ENCODE peak calls at places on chromosomes 1 and 21, in ten cellular contexts. C is psoas muscle, K is HL-60, M is colonic mucosa, V is small intestine, H is kidney epithelial cell, T is left ventricle myocardium inferior, B is thoracic aorta, P is pancreas, U is heart left ventricle. Z is an unnamed sample. For H3K27me3, the result is how much of the 10 kb centered on the place peaks cover.

GRCh38 chr1:83996621-83997020 is 2.3 kb downstream of the TTLL7 start:
- DNase-seq in C (no peak), K (no peak), M (no peak), V (no peak), H (no peak), T (no peak), B (no peak), P (no peak), U (no peak), Z (no peak)

GRCh38 chr1:70627910-70628309 is 216.8 kb downstream of the CTH start:
- DNase-seq in C (no peak), K (peak), M (no peak), V (no peak), H (no peak), T (no peak), B (no peak), P (no peak), U (no peak), Z (no peak)

GRCh38 chr1:225691861-225692516 is 39.1 kb upstream of the ENAH start:
- DNase-seq in C (no peak), K (no peak), M (no peak), V (no peak), H (no peak), T (no peak), B (no peak), P (no peak), U (no peak), Z (no peak)

GRCh38 chr21:17610862-17611261 is 1.8 kb downstream of the BTG3 start:
- DNase-seq in C (no peak), K (no peak), M (peak), V (peak), H (no peak), T (no peak), B (no peak), P (no peak), U (no peak), Z (no peak)

GRCh38 chr1:176073524-176074157 is 133.4 kb downstream of the COP1 start:
- DNase-seq in C (no peak), K (peak), M (peak), V (peak), H (peak), T (no peak), B (peak), P (no peak), U (no peak), Z (peak)

GRCh38 chr1:109502368-109502851 is 7.1 kb downstream of the AMIGO1 start:
- DNase-seq in C (no peak), K (no peak), M (no peak), V (peak), H (no peak), T (no peak), B (no peak), P (no peak), U (no peak), Z (no peak)

GRCh38 chr1:184745929-184746583 is 8.6 kb downstream of the EDEM3 start:
- DNase-seq in C (no peak), K (no peak), M (no peak), V (peak), H (no peak), T (no peak), B (no peak), P (no peak), U (no peak), Z (no peak)

GRCh38 chr1:107741242-107741641 is 223.7 kb downstream of the VAV3 start:
- DNase-seq in C (no peak), K (no peak), M (no peak), V (no peak), H (no peak), T (no peak), B (no peak), P (no peak), U (no peak), Z (no peak)

GRCh38 chr1:171788696-171789095 is 7.2 kb downstream of the METTL13 start:
- DNase-seq in C (no peak), K (no peak), M (no peak), V (no peak), H (peak), T (no peak), B (no peak), P (no peak), U (no peak), Z (no peak)

GRCh38 chr1:80893140-80893539 is 907.6 kb upstream of the ADGRL2 start:
- DNase-seq in C (no peak), K (no peak), M (no peak), V (no peak), H (no peak), T (no peak), B (no peak), P (no peak), U (no peak), Z (no peak)

GRCh38 chr1:14616997-14617396 is 18.5 kb downstream of the KAZN start:
- DNase-seq in C (no peak), K (no peak), M (no peak), V (no peak), H (no peak), T (no peak), B (no peak), P (no peak), U (no peak), Z (no peak)

GRCh38 chr1:206700445-206701036 is 15.8 kb downstream of the MAPKAPK2 start:
- DNase-seq in C (no peak), K (no peak), M (no peak), V (no peak), H (no peak), T (no peak), B (no peak), P (no peak), U (no peak), Z (no peak)

GRCh38 chr1:20421441-20421840 is 64.6 kb downstream of the CAMK2N1 start:
- DNase-seq in C (no peak), K (no peak), M (no peak), V (no peak), H (no peak), T (no peak), B (no peak), P (no peak), U (no peak), Z (no peak)
- H3K27me3 ChIP-seq in C (under half), K (under half), M (under half), V (under half), H (under half), T (under half), B (under half), P (under half), U (under half), Z (under half)

GRCh38 chr1:150961756-150962155 is 12.9 kb downstream of the CERS2 start:
- DNase-seq in C (no peak), K (no peak), M (no peak), V (no peak), H (no peak), T (no peak), B (no peak), P (no peak), U (no peak), Z (no peak)
- H3K27me3 ChIP-seq in C (under half), K (under half), M (under half), V (under half), H (under half), T (under half), B (under half), P (under half), U (under half), Z (under half)

GRCh38 chr1:205440121-205440475 is 15.7 kb downstream of the BLACAT1 start:
- DNase-seq in C (no peak), K (no peak), M (no peak), V (no peak), H (no peak), T (no peak), B (no peak), P (no peak), U (no peak), Z (no peak)
- H3K27me3 ChIP-seq in C (under half), K (under half), M (under half), V (under half), H (under half), T (under half), B (under half), P (under half), U (under half), Z (under half)

DNA sequence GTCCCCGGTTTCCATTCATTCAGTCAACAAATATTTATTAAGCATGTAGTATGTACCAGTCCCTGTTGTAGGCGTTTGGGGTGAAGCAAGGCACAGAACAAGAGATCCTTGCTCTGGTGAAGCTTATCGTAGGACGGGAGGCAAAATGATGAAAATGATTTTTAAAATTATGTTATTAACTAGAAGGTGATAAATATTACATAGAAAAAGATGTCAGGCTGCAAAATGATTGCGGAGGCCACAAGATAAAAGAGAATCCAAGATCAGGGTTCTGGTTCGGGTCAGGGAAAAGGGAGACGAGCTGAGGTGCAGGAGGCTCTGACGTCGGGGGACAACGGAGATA is 602 bp upstream of the CGN start:
- DNase-seq in C (no peak), K (no peak), M (no peak), V (no peak), H (no peak), T (no peak), B (no peak), P (no peak), U (no peak), Z (no peak)
- H3K27me3 ChIP-seq in C (under half), K (under half), M (under half), V (under half), H (under half), T (under half), B (under half), P (under half), U (under half), Z (under half)

Z was measured in GM23338.